ENCODE peak calls at places on chromosomes 6 and 20, in seven cellular contexts. One of them, this sample, is unnamed.

GRCh38 chr20:32536861-32537656 is 48.1 kb downstream of the NOL4L start:
- DNase-seq in suprapubic skin: no peak
- DNase-seq in Peyer's patch: peak; percentile 92
- DNase-seq in lung: peak; percentile 42
- DNase-seq in endodermal cell: no peak
- DNase-seq in cardiac muscle cell: no peak
- DNase-seq in foreskin fibroblast: no peak
- DNase-seq in this sample: no peak

GRCh38 chr6:11208267-11208666 is 24.2 kb downstream of the NEDD9 start:
- DNase-seq in suprapubic skin: no peak
- DNase-seq in Peyer's patch: no peak
- DNase-seq in lung: no peak
- DNase-seq in endodermal cell: peak; percentile 26
- DNase-seq in cardiac muscle cell: no peak
- DNase-seq in foreskin fibroblast: no peak
- DNase-seq in this sample: peak; percentile 57

GRCh38 chr6:133568970-133569889 is 319.7 kb upstream of the TCF21 start:
- DNase-seq in suprapubic skin: no peak
- DNase-seq in Peyer's patch: peak; percentile 49
- DNase-seq in lung: no peak
- DNase-seq in endodermal cell: peak; percentile 79
- DNase-seq in cardiac muscle cell: peak; percentile 65
- DNase-seq in foreskin fibroblast: peak; percentile 96
- DNase-seq in this sample: peak; percentile 89

GRCh38 chr6:508614-509013 is 117.1 kb downstream of the IRF4 start:
- DNase-seq in suprapubic skin: no peak
- DNase-seq in Peyer's patch: no peak
- DNase-seq in lung: no peak
- DNase-seq in endodermal cell: no peak
- DNase-seq in cardiac muscle cell: no peak
- DNase-seq in foreskin fibroblast: no peak
- DNase-seq in this sample: no peak

GRCh38 chr6:5728726-5729434 is 277.8 kb downstream of the NRN1 start:
- DNase-seq in suprapubic skin: no peak
- DNase-seq in Peyer's patch: no peak
- DNase-seq in lung: peak; percentile 58
- DNase-seq in endodermal cell: peak; percentile 55
- DNase-seq in cardiac muscle cell: no peak
- DNase-seq in foreskin fibroblast: peak; percentile 36
- DNase-seq in this sample: peak; percentile 28

GRCh38 chr6:124622351-124622750 is 339.9 kb upstream of the RNF217 start:
- DNase-seq in suprapubic skin: no peak
- DNase-seq in Peyer's patch: no peak
- DNase-seq in lung: no peak
- DNase-seq in endodermal cell: peak; percentile 41
- DNase-seq in cardiac muscle cell: no peak
- DNase-seq in foreskin fibroblast: no peak
- DNase-seq in this sample: no peak

GRCh38 chr20:17538517-17539170 is 7.5 kb upstream of the BFSP1 start:
- DNase-seq in suprapubic skin: no peak
- DNase-seq in Peyer's patch: no peak
- DNase-seq in lung: no peak
- DNase-seq in endodermal cell: no peak
- DNase-seq in cardiac muscle cell: no peak
- DNase-seq in foreskin fibroblast: no peak
- DNase-seq in this sample: no peak

GRCh38 chr6:52335576-52335975 is 26.4 kb upstream of the PAQR8 start:
- DNase-seq in suprapubic skin: no peak
- DNase-seq in Peyer's patch: no peak
- DNase-seq in lung: no peak
- DNase-seq in endodermal cell: no peak
- DNase-seq in cardiac muscle cell: no peak
- DNase-seq in foreskin fibroblast: no peak
- DNase-seq in this sample: no peak

GRCh38 chr6:53524455-53524815 is 20.5 kb downstream of the GCLC start:
- DNase-seq in suprapubic skin: no peak
- DNase-seq in Peyer's patch: no peak
- DNase-seq in lung: no peak
- DNase-seq in endodermal cell: no peak
- DNase-seq in cardiac muscle cell: no peak
- DNase-seq in foreskin fibroblast: peak; percentile 79
- DNase-seq in this sample: peak; percentile 69

GRCh38 chr6:37210313-37210898 is 40.5 kb downstream of the PIM1 start:
- DNase-seq in suprapubic skin: peak; percentile 83
- DNase-seq in Peyer's patch: peak; percentile 92
- DNase-seq in lung: peak; percentile 78
- DNase-seq in endodermal cell: peak; percentile 93
- DNase-seq in cardiac muscle cell: peak; percentile 87
- DNase-seq in foreskin fibroblast: peak; percentile 88
- DNase-seq in this sample: peak; percentile 87

GRCh38 chr20:48599748-48600469 is 227.9 kb downstream of the PREX1 start:
- DNase-seq in suprapubic skin: no peak
- DNase-seq in Peyer's patch: peak; percentile 23
- DNase-seq in lung: no peak
- DNase-seq in endodermal cell: no peak
- DNase-seq in cardiac muscle cell: no peak
- DNase-seq in foreskin fibroblast: no peak
- DNase-seq in this sample: no peak

GRCh38 chr20:24164360-24164759 is 175.8 kb upstream of the GGTLC1 start:
- DNase-seq in suprapubic skin: no peak
- DNase-seq in Peyer's patch: no peak
- DNase-seq in lung: no peak
- DNase-seq in endodermal cell: peak; percentile 91
- DNase-seq in cardiac muscle cell: peak; percentile 34
- DNase-seq in foreskin fibroblast: peak; percentile 11
- DNase-seq in this sample: peak; percentile 49

GRCh38 chr20:34311118-34312023 is 8.2 kb upstream of the AHCY start:
- DNase-seq in suprapubic skin: no peak
- DNase-seq in Peyer's patch: peak; percentile 85
- DNase-seq in lung: no peak
- DNase-seq in endodermal cell: peak; percentile 94
- DNase-seq in cardiac muscle cell: peak; percentile 16
- DNase-seq in foreskin fibroblast: peak; percentile 53
- DNase-seq in this sample: peak; percentile 85

GRCh38 chr6:42758756-42759430 is 13.0 kb upstream of the TBCC start:
- DNase-seq in suprapubic skin: no peak
- DNase-seq in Peyer's patch: no peak
- DNase-seq in lung: no peak
- DNase-seq in endodermal cell: no peak
- DNase-seq in cardiac muscle cell: no peak
- DNase-seq in foreskin fibroblast: no peak
- DNase-seq in this sample: no peak

GRCh38 chr20:33793011-33793931 is 17.9 kb upstream of the CHMP4B start:
- DNase-seq in suprapubic skin: no peak
- DNase-seq in Peyer's patch: no peak
- DNase-seq in lung: no peak
- DNase-seq in endodermal cell: no peak
- DNase-seq in cardiac muscle cell: peak; percentile 58
- DNase-seq in foreskin fibroblast: peak; percentile 16
- DNase-seq in this sample: peak; percentile 39

GRCh38 chr20:56540415-56540814 is 7.4 kb downstream of the FAM209B start:
- DNase-seq in suprapubic skin: no peak
- DNase-seq in Peyer's patch: no peak
- DNase-seq in lung: no peak
- DNase-seq in endodermal cell: no peak
- DNase-seq in cardiac muscle cell: no peak
- DNase-seq in foreskin fibroblast: peak; percentile 21
- DNase-seq in this sample: no peak

GRCh38 chr6:149468179-149468578 is 16.6 kb downstream of the ZC3H12D start:
- DNase-seq in suprapubic skin: no peak
- DNase-seq in Peyer's patch: peak; percentile 73
- DNase-seq in lung: no peak
- DNase-seq in endodermal cell: no peak
- DNase-seq in cardiac muscle cell: no peak
- DNase-seq in foreskin fibroblast: no peak
- DNase-seq in this sample: no peak

GRCh38 chr6:159533568-159533967 is 159.5 kb downstream of the SOD2 start:
- DNase-seq in suprapubic skin: no peak
- DNase-seq in Peyer's patch: no peak
- DNase-seq in lung: no peak
- DNase-seq in endodermal cell: no peak
- DNase-seq in cardiac muscle cell: no peak
- DNase-seq in foreskin fibroblast: peak; percentile 91
- DNase-seq in this sample: no peak
- H3K4me3 ChIP-seq in suprapubic skin: no peak overlapping the region
- H3K4me3 ChIP-seq in Peyer's patch: no peak overlapping the region
- H3K4me3 ChIP-seq in lung: no peak overlapping the region
- H3K4me3 ChIP-seq in endodermal cell: no peak overlapping the region
- H3K4me3 ChIP-seq in cardiac muscle cell: no peak overlapping the region
- H3K4me3 ChIP-seq in foreskin fibroblast: no peak overlapping the region
- H3K4me3 ChIP-seq in this sample: no peak overlapping the region

GRCh38 chr6:114344216-114344970 is 1.6 kb upstream of the HS3ST5 start:
- DNase-seq in suprapubic skin: no peak
- DNase-seq in Peyer's patch: no peak
- DNase-seq in lung: no peak
- DNase-seq in endodermal cell: no peak
- DNase-seq in cardiac muscle cell: no peak
- DNase-seq in foreskin fibroblast: peak; percentile 21
- DNase-seq in this sample: no peak
- H3K4me3 ChIP-seq in suprapubic skin: no peak overlapping the region
- H3K4me3 ChIP-seq in Peyer's patch: no peak overlapping the region
- H3K4me3 ChIP-seq in lung: no peak overlapping the region
- H3K4me3 ChIP-seq in endodermal cell: no peak overlapping the region
- H3K4me3 ChIP-seq in cardiac muscle cell: no peak overlapping the region
- H3K4me3 ChIP-seq in foreskin fibroblast: no peak overlapping the region
- H3K4me3 ChIP-seq in this sample: no peak overlapping the region

GRCh38 chr6:29791162-29791561 is 36.5 kb upstream of the HLA-G start:
- DNase-seq in suprapubic skin: no peak
- DNase-seq in Peyer's patch: no peak
- DNase-seq in lung: no peak
- DNase-seq in endodermal cell: no peak
- DNase-seq in cardiac muscle cell: no peak
- DNase-seq in foreskin fibroblast: no peak
- DNase-seq in this sample: no peak

GRCh38 chr6:29792123-29793035 is 35.2 kb upstream of the HLA-G start:
- DNase-seq in suprapubic skin: peak; percentile 87
- DNase-seq in Peyer's patch: peak; percentile 79
- DNase-seq in lung: peak; percentile 56
- DNase-seq in endodermal cell: peak; percentile 90
- DNase-seq in cardiac muscle cell: peak; percentile 16
- DNase-seq in foreskin fibroblast: peak; percentile 50
- DNase-seq in this sample: peak; percentile 19

GRCh38 chr6:29793036-29793356 is 34.6 kb upstream of the HLA-G start:
- DNase-seq in suprapubic skin: no peak
- DNase-seq in Peyer's patch: no peak
- DNase-seq in lung: no peak
- DNase-seq in endodermal cell: no peak
- DNase-seq in cardiac muscle cell: no peak
- DNase-seq in foreskin fibroblast: no peak
- DNase-seq in this sample: no peak

GRCh38 chr6:29790626-29791025 is 37.0 kb upstream of the HLA-G start:
- DNase-seq in suprapubic skin: no peak
- DNase-seq in Peyer's patch: no peak
- DNase-seq in lung: no peak
- DNase-seq in endodermal cell: no peak
- DNase-seq in cardiac muscle cell: no peak
- DNase-seq in foreskin fibroblast: no peak
- DNase-seq in this sample: no peak

GRCh38 chr6:29791786-29792122 is 35.9 kb upstream of the HLA-G start:
- DNase-seq in suprapubic skin: no peak
- DNase-seq in Peyer's patch: no peak
- DNase-seq in lung: no peak
- DNase-seq in endodermal cell: no peak
- DNase-seq in cardiac muscle cell: no peak
- DNase-seq in foreskin fibroblast: no peak
- DNase-seq in this sample: no peak
- H3K4me3 ChIP-seq in suprapubic skin: peak overlapping the region; percentile 71
- H3K4me3 ChIP-seq in Peyer's patch: peak overlapping the region; percentile 53
- H3K4me3 ChIP-seq in lung: peak overlapping the region; percentile 46
- H3K4me3 ChIP-seq in endodermal cell: peak overlapping the region; percentile 58
- H3K4me3 ChIP-seq in cardiac muscle cell: no peak overlapping the region
- H3K4me3 ChIP-seq in foreskin fibroblast: peak overlapping the region; percentile 52
- H3K4me3 ChIP-seq in this sample: no peak overlapping the region

GRCh38 chr6:32127409-32127716 is 683 bp downstream of the ATF6B start:
- DNase-seq in suprapubic skin: no peak
- DNase-seq in Peyer's patch: no peak
- DNase-seq in lung: no peak
- DNase-seq in endodermal cell: no peak
- DNase-seq in cardiac muscle cell: no peak
- DNase-seq in foreskin fibroblast: no peak
- DNase-seq in this sample: no peak
- H3K4me3 ChIP-seq in suprapubic skin: peak overlapping the region; percentile 97
- H3K4me3 ChIP-seq in Peyer's patch: peak overlapping the region; percentile 74
- H3K4me3 ChIP-seq in lung: peak overlapping the region; percentile 98
- H3K4me3 ChIP-seq in endodermal cell: peak overlapping the region; percentile 85
- H3K4me3 ChIP-seq in cardiac muscle cell: peak overlapping the region; percentile 57
- H3K4me3 ChIP-seq in foreskin fibroblast: peak overlapping the region; percentile 100
- H3K4me3 ChIP-seq in this sample: peak overlapping the region; percentile 99

GRCh38 chr6:75333811-75334210 is 49.2 kb upstream of the TMEM30A start:
- DNase-seq in suprapubic skin: no peak
- DNase-seq in Peyer's patch: no peak
- DNase-seq in lung: no peak
- DNase-seq in endodermal cell: no peak
- DNase-seq in cardiac muscle cell: no peak
- DNase-seq in foreskin fibroblast: no peak
- DNase-seq in this sample: peak; percentile 16
- H3K4me3 ChIP-seq in suprapubic skin: no peak overlapping the region
- H3K4me3 ChIP-seq in Peyer's patch: no peak overlapping the region
- H3K4me3 ChIP-seq in lung: no peak overlapping the region
- H3K4me3 ChIP-seq in endodermal cell: no peak overlapping the region
- H3K4me3 ChIP-seq in cardiac muscle cell: no peak overlapping the region
- H3K4me3 ChIP-seq in foreskin fibroblast: no peak overlapping the region
- H3K4me3 ChIP-seq in this sample: no peak overlapping the region